ENCODE peak calls at places on chromosomes 16 and 17, in nine cellular contexts. P is Caki2; U is NCI-H510A; C is kidney; V is T1000; J is GM04504; R is fibroblast of mammary gland; Q is H9; L is activated CD4-positive, alpha-beta memory T cell treated with anti-CD3 and anti-CD28 coated beads, Interleukin-2, amount 10 ng/mL, durations not matched to agents 7 days and 5 days. I is an unnamed sample.

GRCh38 chr16:68155425-68155824 is 70.3 kb downstream of the NFATC3 start:
- DNase-seq in P (no peak), J (no peak), V (no peak), C (no peak), R (no peak), U (no peak), Q (no peak), L (no peak), I (no peak)

GRCh38 chr16:16120382-16121184 is 102.7 kb downstream of the ABCC6 start:
- DNase-seq in L (no peak), V (no peak), R (no peak), U (peak), J (no peak), C (peak), P (no peak), Q (no peak), I (peak)

GRCh38 chr17:76370261-76370993 is 14.0 kb upstream of the SPHK1 start:
- DNase-seq in R (peak), P (peak), J (peak), V (peak), L (no peak), U (no peak), C (peak), Q (no peak), I (no peak)

GRCh38 chr17:41131979-41132378 is 8.0 kb upstream of the KRTAP4-12 start:
- DNase-seq in U (no peak), P (peak), L (no peak), Q (no peak), J (no peak), R (peak), C (no peak), V (no peak), I (no peak)

GRCh38 chr16:85955566-85955965 is 56.6 kb downstream of the IRF8 start:
- DNase-seq in R (no peak), P (no peak), U (no peak), C (no peak), V (no peak), J (no peak), L (no peak), Q (no peak), I (no peak)

GRCh38 chr16:12458591-12459400 is 344.9 kb downstream of the CPPED1 start:
- DNase-seq in P (no peak), L (no peak), J (no peak), R (no peak), C (peak), V (no peak), U (no peak), Q (no peak), I (peak)

GRCh38 chr17:79991924-79992656 is 43.6 kb downstream of the TBC1D16 start:
- DNase-seq in V (no peak), J (no peak), R (no peak), L (no peak), U (no peak), C (no peak), P (no peak), Q (peak), I (no peak)

GRCh38 chr16:57134982-57135381 is 42.6 kb downstream of the CPNE2 start:
- DNase-seq in U (peak), R (no peak), L (peak), C (peak), J (no peak), V (no peak), Q (no peak), P (no peak), I (peak)

GRCh38 chr17:62705781-62706597 is 78.5 kb downstream of the MRC2 start:
- DNase-seq in J (no peak), U (no peak), R (peak), Q (peak), V (no peak), P (no peak), L (no peak), C (no peak), I (peak)

GRCh38 chr16:49269231-49269630 is 12.4 kb downstream of the CBLN1 start:
- DNase-seq in C (no peak), P (no peak), U (no peak), L (no peak), V (no peak), R (no peak), J (no peak), Q (no peak), I (no peak)

GRCh38 chr17:9239821-9240658 is 218.7 kb downstream of the NTN1 start:
- DNase-seq in L (peak), C (peak), U (no peak), Q (peak), R (peak), J (no peak), V (peak), P (peak), I (peak)

GRCh38 chr17:6286239-6286638 is 148.7 kb downstream of the AIPL1 start:
- DNase-seq in U (no peak), R (no peak), V (no peak), J (no peak), P (no peak), L (no peak), Q (peak), C (no peak), I (no peak)

GRCh38 chr17:48546187-48546923 is 1.4 kb upstream of the HOXB2 start:
- DNase-seq in J (no peak), U (no peak), Q (peak), L (no peak), V (no peak), P (peak), C (no peak), R (peak), I (no peak)

GRCh38 chr17:64339516-64340475 is 50.9 kb downstream of the PECAM1 start:
- DNase-seq in J (no peak), Q (no peak), P (no peak), U (no peak), V (no peak), L (no peak), C (no peak), R (peak), I (no peak)

GRCh38 chr17:46877466-46877865 is 26.1 kb downstream of the WNT9B start:
- DNase-seq in V (no peak), R (no peak), P (no peak), J (no peak), L (no peak), C (no peak), Q (no peak), U (no peak), I (no peak)

GRCh38 chr17:48492401-48493298 is 38.2 kb downstream of the HOXB1 start:
- DNase-seq in Q (peak), L (peak), C (peak), V (no peak), J (no peak), U (peak), P (peak), R (peak), I (peak)

GRCh38 chr17:6706996-6707395 is 6.2 kb downstream of the SLC13A5 start:
- DNase-seq in C (no peak), Q (no peak), V (no peak), L (no peak), J (no peak), R (no peak), P (no peak), U (no peak), I (no peak)

GRCh38 chr17:3026856-3027751 is 36.3 kb downstream of the OR1D5 start:
- DNase-seq in L (no peak), J (no peak), Q (peak), R (no peak), U (no peak), P (no peak), V (no peak), C (peak), I (peak)

GRCh38 chr17:8365143-8365542 is 11.4 kb downstream of the KRABD2 start:
- DNase-seq in U (no peak), Q (no peak), R (peak), V (no peak), P (peak), C (no peak), J (no peak), L (no peak), I (no peak)

GRCh38 chr17:75047398-75048098 is 523 bp downstream of the KCTD2 start:
- DNase-seq in L (peak), Q (no peak), J (no peak), U (no peak), C (peak), R (no peak), V (no peak), P (no peak), I (peak)

GRCh38 chr17:75241996-75242460 is 19.4 kb downstream of the GGA3 start:
- DNase-seq in L (peak), Q (no peak), U (no peak), P (no peak), R (peak), J (peak), C (no peak), V (peak), I (no peak)

GRCh38 chr17:79777844-79778503 is at the start of gene CBX2:
- DNase-seq in J (no peak), C (peak), U (peak), L (peak), P (peak), R (peak), Q (peak), V (peak), I (peak)

GRCh38 chr16:27475561-27475960 is 73.6 kb downstream of the IL21R start:
- DNase-seq in R (peak), C (peak), J (peak), P (peak), V (peak), L (no peak), Q (no peak), U (no peak), I (no peak)

GRCh38 chr17:78724544-78724943 is 57.5 kb downstream of the CYTH1 start:
- DNase-seq in V (no peak), C (no peak), U (no peak), P (no peak), Q (no peak), R (no peak), J (no peak), L (no peak), I (no peak)

GRCh38 chr16:64864232-64864803 is 257.5 kb downstream of the CDH11 start:
- DNase-seq in L (no peak), J (peak), U (no peak), R (peak), V (no peak), P (peak), Q (no peak), C (no peak), I (no peak)

GRCh38 chr17:27265333-27265732 is 28.6 kb upstream of the WSB1 start:
- DNase-seq in J (no peak), U (no peak), P (no peak), C (no peak), Q (no peak), R (no peak), L (no peak), V (no peak), I (no peak)

GRCh38 chr17:60757437-60757836 is 79.8 kb downstream of the BCAS3 start:
- DNase-seq in V (no peak), P (no peak), U (no peak), Q (no peak), L (no peak), C (no peak), R (no peak), J (no peak), I (no peak)

GRCh38 chr17:29642171-29642611 is 19.5 kb upstream of the CORO6 start:
- DNase-seq in J (no peak), V (no peak), U (peak), Q (no peak), L (no peak), R (no peak), C (no peak), P (peak), I (no peak)

GRCh38 chr16:17224350-17224749 is 246.4 kb downstream of the XYLT1 start:
- DNase-seq in J (no peak), Q (no peak), R (no peak), L (no peak), P (no peak), U (no peak), V (no peak), C (no peak), I (no peak)

GRCh38 chr17:50501906-50502642 is 6.2 kb upstream of the MYCBPAP start:
- DNase-seq in P (no peak), J (no peak), R (no peak), U (no peak), C (peak), Q (no peak), V (no peak), L (no peak), I (peak)

GRCh38 chr17:78151514-78152008 is 5.4 kb downstream of the C17orf99 start:
- DNase-seq in R (no peak), P (peak), J (no peak), L (no peak), U (no peak), V (no peak), C (peak), Q (peak), I (no peak)

GRCh38 chr16:65069766-65070165 is 52.1 kb downstream of the CDH11 start:
- DNase-seq in J (no peak), L (no peak), V (no peak), P (no peak), C (no peak), R (peak), U (no peak), Q (no peak), I (no peak)